ENCODE peak calls at places on chromosomes 2 and 18, in nine cellular contexts. One of them, this sample, is unnamed.

GRCh38 chr2:178271629-178272333 is 77.5 kb downstream of the OSBPL6 start:
- DNase-seq in brain microvascular endothelial cell: no peak
- DNase-seq in pancreas: no peak
- DNase-seq in testis: peak
- DNase-seq in tibial artery: peak
- DNase-seq in GM23338: no peak
- DNase-seq in activated B cell treated with CpG ODN at 0.5 μM for 24 hours: no peak
- DNase-seq in type B pancreatic cell: no peak
- DNase-seq in progenitor cell of endocrine pancreas: no peak
- DNase-seq in this sample: no peak

GRCh38 chr18:26482567-26482966 is 65.8 kb downstream of the KCTD1 start:
- DNase-seq in testis: no peak
- DNase-seq in activated B cell treated with CpG ODN at 0.5 μM for 24 hours: no peak
- DNase-seq in GM23338: peak
- DNase-seq in tibial artery: no peak
- DNase-seq in brain microvascular endothelial cell: no peak
- DNase-seq in pancreas: no peak
- DNase-seq in progenitor cell of endocrine pancreas: no peak
- DNase-seq in type B pancreatic cell: no peak
- DNase-seq in this sample: no peak

GRCh38 chr2:240637901-240638175 is 12.6 kb downstream of the GPR35 start:
- DNase-seq in testis: peak
- DNase-seq in activated B cell treated with CpG ODN at 0.5 μM for 24 hours: no peak
- DNase-seq in type B pancreatic cell: no peak
- DNase-seq in brain microvascular endothelial cell: no peak
- DNase-seq in GM23338: no peak
- DNase-seq in tibial artery: peak
- DNase-seq in progenitor cell of endocrine pancreas: no peak
- DNase-seq in pancreas: no peak
- DNase-seq in this sample: no peak

GRCh38 chr2:62705859-62706720 is 577 bp downstream of the EHBP1 start:
- DNase-seq in brain microvascular endothelial cell: peak
- DNase-seq in activated B cell treated with CpG ODN at 0.5 μM for 24 hours: no peak
- DNase-seq in type B pancreatic cell: peak
- DNase-seq in pancreas: peak
- DNase-seq in tibial artery: peak
- DNase-seq in GM23338: peak
- DNase-seq in progenitor cell of endocrine pancreas: peak
- DNase-seq in testis: peak
- DNase-seq in this sample: peak

GRCh38 chr2:227804970-227805369 is 8.7 kb upstream of the CCL20 start:
- DNase-seq in pancreas: no peak
- DNase-seq in testis: no peak
- DNase-seq in progenitor cell of endocrine pancreas: no peak
- DNase-seq in activated B cell treated with CpG ODN at 0.5 μM for 24 hours: no peak
- DNase-seq in type B pancreatic cell: no peak
- DNase-seq in GM23338: no peak
- DNase-seq in tibial artery: no peak
- DNase-seq in brain microvascular endothelial cell: no peak
- DNase-seq in this sample: no peak

GRCh38 chr18:23857756-23858155 is 156.8 kb upstream of the TTC39C start:
- DNase-seq in pancreas: no peak
- DNase-seq in type B pancreatic cell: no peak
- DNase-seq in progenitor cell of endocrine pancreas: no peak
- DNase-seq in tibial artery: no peak
- DNase-seq in activated B cell treated with CpG ODN at 0.5 μM for 24 hours: no peak
- DNase-seq in testis: no peak
- DNase-seq in brain microvascular endothelial cell: peak
- DNase-seq in GM23338: no peak
- DNase-seq in this sample: no peak

GRCh38 chr2:202376460-202377307 is 557 bp downstream of the BMPR2 start:
- DNase-seq in tibial artery: peak
- DNase-seq in type B pancreatic cell: no peak
- DNase-seq in progenitor cell of endocrine pancreas: peak
- DNase-seq in pancreas: peak
- DNase-seq in testis: peak
- DNase-seq in activated B cell treated with CpG ODN at 0.5 μM for 24 hours: no peak
- DNase-seq in GM23338: peak
- DNase-seq in brain microvascular endothelial cell: no peak
- DNase-seq in this sample: peak

GRCh38 chr2:142189506-142189905 is 58.7 kb upstream of the LRP1B start:
- DNase-seq in brain microvascular endothelial cell: no peak
- DNase-seq in GM23338: no peak
- DNase-seq in tibial artery: no peak
- DNase-seq in type B pancreatic cell: no peak
- DNase-seq in testis: no peak
- DNase-seq in activated B cell treated with CpG ODN at 0.5 μM for 24 hours: no peak
- DNase-seq in progenitor cell of endocrine pancreas: no peak
- DNase-seq in pancreas: no peak
- DNase-seq in this sample: no peak

GRCh38 chr2:232444409-232445148 is 11.4 kb upstream of the ALPI start:
- DNase-seq in brain microvascular endothelial cell: peak
- DNase-seq in activated B cell treated with CpG ODN at 0.5 μM for 24 hours: no peak
- DNase-seq in progenitor cell of endocrine pancreas: no peak
- DNase-seq in tibial artery: peak
- DNase-seq in pancreas: no peak
- DNase-seq in testis: peak
- DNase-seq in GM23338: peak
- DNase-seq in type B pancreatic cell: no peak
- DNase-seq in this sample: no peak

GRCh38 chr2:143525006-143525405 is 395.8 kb downstream of the ARHGAP15 start:
- DNase-seq in tibial artery: no peak
- DNase-seq in activated B cell treated with CpG ODN at 0.5 μM for 24 hours: no peak
- DNase-seq in progenitor cell of endocrine pancreas: no peak
- DNase-seq in pancreas: no peak
- DNase-seq in testis: no peak
- DNase-seq in type B pancreatic cell: no peak
- DNase-seq in brain microvascular endothelial cell: peak
- DNase-seq in GM23338: no peak
- DNase-seq in this sample: no peak

GRCh38 chr2:80256396-80257167 is 48.0 kb downstream of the LRRTM1 start:
- DNase-seq in type B pancreatic cell: no peak
- DNase-seq in pancreas: no peak
- DNase-seq in testis: peak
- DNase-seq in tibial artery: no peak
- DNase-seq in progenitor cell of endocrine pancreas: no peak
- DNase-seq in activated B cell treated with CpG ODN at 0.5 μM for 24 hours: no peak
- DNase-seq in GM23338: peak
- DNase-seq in brain microvascular endothelial cell: no peak
- DNase-seq in this sample: no peak

GRCh38 chr2:231907765-231908164 is 18.4 kb downstream of the NPPC start:
- DNase-seq in tibial artery: no peak
- DNase-seq in GM23338: no peak
- DNase-seq in progenitor cell of endocrine pancreas: no peak
- DNase-seq in activated B cell treated with CpG ODN at 0.5 μM for 24 hours: no peak
- DNase-seq in brain microvascular endothelial cell: no peak
- DNase-seq in testis: no peak
- DNase-seq in pancreas: no peak
- DNase-seq in type B pancreatic cell: no peak
- DNase-seq in this sample: no peak

GRCh38 chr2:108215794-108216211 is 24.0 kb upstream of the SULT1C3 start:
- DNase-seq in GM23338: peak
- DNase-seq in brain microvascular endothelial cell: peak
- DNase-seq in tibial artery: peak
- DNase-seq in pancreas: peak
- DNase-seq in testis: no peak
- DNase-seq in activated B cell treated with CpG ODN at 0.5 μM for 24 hours: no peak
- DNase-seq in type B pancreatic cell: no peak
- DNase-seq in progenitor cell of endocrine pancreas: no peak
- DNase-seq in this sample: no peak

GRCh38 chr18:12278153-12278764 is 24.1 kb downstream of the CIDEA start:
- DNase-seq in brain microvascular endothelial cell: no peak
- DNase-seq in GM23338: peak
- DNase-seq in type B pancreatic cell: no peak
- DNase-seq in tibial artery: no peak
- DNase-seq in pancreas: no peak
- DNase-seq in progenitor cell of endocrine pancreas: no peak
- DNase-seq in activated B cell treated with CpG ODN at 0.5 μM for 24 hours: no peak
- DNase-seq in testis: no peak
- DNase-seq in this sample: no peak

GRCh38 chr2:199606193-199606780 is 148.5 kb upstream of the SATB2 start:
- DNase-seq in GM23338: peak
- DNase-seq in progenitor cell of endocrine pancreas: no peak
- DNase-seq in pancreas: no peak
- DNase-seq in brain microvascular endothelial cell: no peak
- DNase-seq in tibial artery: no peak
- DNase-seq in type B pancreatic cell: no peak
- DNase-seq in testis: no peak
- DNase-seq in activated B cell treated with CpG ODN at 0.5 μM for 24 hours: no peak
- DNase-seq in this sample: no peak

GRCh38 chr2:199603748-199604291 is 146.1 kb upstream of the SATB2 start:
- DNase-seq in brain microvascular endothelial cell: no peak
- DNase-seq in type B pancreatic cell: peak
- DNase-seq in progenitor cell of endocrine pancreas: no peak
- DNase-seq in tibial artery: no peak
- DNase-seq in testis: no peak
- DNase-seq in activated B cell treated with CpG ODN at 0.5 μM for 24 hours: no peak
- DNase-seq in pancreas: no peak
- DNase-seq in GM23338: peak
- DNase-seq in this sample: no peak

GRCh38 chr2:199602896-199603482 is 145.2 kb upstream of the SATB2 start:
- DNase-seq in type B pancreatic cell: no peak
- DNase-seq in testis: no peak
- DNase-seq in brain microvascular endothelial cell: no peak
- DNase-seq in pancreas: no peak
- DNase-seq in GM23338: no peak
- DNase-seq in activated B cell treated with CpG ODN at 0.5 μM for 24 hours: no peak
- DNase-seq in progenitor cell of endocrine pancreas: no peak
- DNase-seq in tibial artery: no peak
- DNase-seq in this sample: no peak

GRCh38 chr2:199607914-199608313 is 150.2 kb upstream of the SATB2 start:
- DNase-seq in GM23338: no peak
- DNase-seq in testis: no peak
- DNase-seq in tibial artery: no peak
- DNase-seq in pancreas: no peak
- DNase-seq in activated B cell treated with CpG ODN at 0.5 μM for 24 hours: no peak
- DNase-seq in brain microvascular endothelial cell: no peak
- DNase-seq in type B pancreatic cell: no peak
- DNase-seq in progenitor cell of endocrine pancreas: no peak
- DNase-seq in this sample: no peak

GRCh38 chr2:199602271-199602895 is 144.6 kb upstream of the SATB2 start:
- DNase-seq in testis: peak
- DNase-seq in activated B cell treated with CpG ODN at 0.5 μM for 24 hours: no peak
- DNase-seq in type B pancreatic cell: no peak
- DNase-seq in pancreas: no peak
- DNase-seq in brain microvascular endothelial cell: no peak
- DNase-seq in GM23338: peak
- DNase-seq in progenitor cell of endocrine pancreas: no peak
- DNase-seq in tibial artery: no peak
- DNase-seq in this sample: no peak
- TF ChIP-seq CTCF in testis: no peak
- TF ChIP-seq CTCF in activated B cell treated with CpG ODN at 0.5 μM for 24 hours: no peak
- TF ChIP-seq CTCF in type B pancreatic cell: peak
- TF ChIP-seq CTCF in pancreas: no peak
- TF ChIP-seq CTCF in brain microvascular endothelial cell: peak
- TF ChIP-seq CTCF in GM23338: peak
- TF ChIP-seq CTCF in progenitor cell of endocrine pancreas: peak
- TF ChIP-seq CTCF in tibial artery: no peak
- TF ChIP-seq CTCF in this sample: no peak

GRCh38 chr2:127386764-127387654 is 766 bp downstream of the MAP3K2 start:
- DNase-seq in pancreas: peak
- DNase-seq in tibial artery: peak
- DNase-seq in type B pancreatic cell: peak
- DNase-seq in testis: peak
- DNase-seq in GM23338: peak
- DNase-seq in activated B cell treated with CpG ODN at 0.5 μM for 24 hours: peak
- DNase-seq in progenitor cell of endocrine pancreas: peak
- DNase-seq in brain microvascular endothelial cell: peak
- DNase-seq in this sample: peak
- TF ChIP-seq CTCF in pancreas: no peak
- TF ChIP-seq CTCF in tibial artery: no peak
- TF ChIP-seq CTCF in type B pancreatic cell: no peak
- TF ChIP-seq CTCF in testis: no peak
- TF ChIP-seq CTCF in GM23338: no peak
- TF ChIP-seq CTCF in activated B cell treated with CpG ODN at 0.5 μM for 24 hours: no peak
- TF ChIP-seq CTCF in progenitor cell of endocrine pancreas: no peak
- TF ChIP-seq CTCF in brain microvascular endothelial cell: no peak
- TF ChIP-seq CTCF in this sample: no peak

DNA sequence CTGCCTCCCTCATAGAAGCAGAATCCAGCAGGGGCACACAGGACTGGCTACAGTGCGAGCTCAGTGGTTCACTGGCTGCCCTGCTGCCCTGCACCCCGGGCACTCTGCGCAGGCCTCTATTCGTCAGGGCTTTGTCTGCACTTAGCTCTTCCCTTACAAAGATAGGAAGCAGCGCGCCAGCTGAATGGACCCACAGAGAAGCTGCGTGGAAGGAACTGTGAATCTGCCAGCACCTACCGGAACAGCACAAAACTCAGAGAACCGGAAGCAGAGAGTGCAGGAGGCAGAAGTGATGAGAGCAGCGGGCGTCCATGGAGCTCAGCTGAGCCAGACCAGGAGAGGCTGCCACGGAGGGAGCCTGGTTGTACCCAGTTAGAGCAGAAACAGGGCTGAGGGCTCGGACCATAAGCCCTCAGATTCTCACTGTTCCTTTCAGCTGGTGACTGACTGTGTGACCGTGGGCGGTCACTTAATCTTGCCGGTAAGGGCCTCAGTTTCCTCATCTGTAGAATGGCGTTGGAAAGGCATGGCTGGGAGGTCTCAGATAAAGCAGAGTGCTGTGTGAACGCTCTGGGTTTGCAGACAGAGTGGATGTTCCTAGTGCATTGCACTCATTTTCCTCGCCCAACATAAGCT is 23.1 kb upstream of the SLC66A3 start:
- DNase-seq in activated B cell treated with CpG ODN at 0.5 μM for 24 hours: no peak
- DNase-seq in tibial artery: no peak
- DNase-seq in testis: no peak
- DNase-seq in type B pancreatic cell: no peak
- DNase-seq in progenitor cell of endocrine pancreas: no peak
- DNase-seq in pancreas: no peak
- DNase-seq in brain microvascular endothelial cell: no peak
- DNase-seq in GM23338: no peak
- DNase-seq in this sample: no peak
- TF ChIP-seq CTCF in activated B cell treated with CpG ODN at 0.5 μM for 24 hours: no peak
- TF ChIP-seq CTCF in tibial artery: no peak
- TF ChIP-seq CTCF in testis: no peak
- TF ChIP-seq CTCF in type B pancreatic cell: no peak
- TF ChIP-seq CTCF in progenitor cell of endocrine pancreas: no peak
- TF ChIP-seq CTCF in pancreas: no peak
- TF ChIP-seq CTCF in brain microvascular endothelial cell: no peak
- TF ChIP-seq CTCF in GM23338: no peak
- TF ChIP-seq CTCF in this sample: no peak

DNA sequence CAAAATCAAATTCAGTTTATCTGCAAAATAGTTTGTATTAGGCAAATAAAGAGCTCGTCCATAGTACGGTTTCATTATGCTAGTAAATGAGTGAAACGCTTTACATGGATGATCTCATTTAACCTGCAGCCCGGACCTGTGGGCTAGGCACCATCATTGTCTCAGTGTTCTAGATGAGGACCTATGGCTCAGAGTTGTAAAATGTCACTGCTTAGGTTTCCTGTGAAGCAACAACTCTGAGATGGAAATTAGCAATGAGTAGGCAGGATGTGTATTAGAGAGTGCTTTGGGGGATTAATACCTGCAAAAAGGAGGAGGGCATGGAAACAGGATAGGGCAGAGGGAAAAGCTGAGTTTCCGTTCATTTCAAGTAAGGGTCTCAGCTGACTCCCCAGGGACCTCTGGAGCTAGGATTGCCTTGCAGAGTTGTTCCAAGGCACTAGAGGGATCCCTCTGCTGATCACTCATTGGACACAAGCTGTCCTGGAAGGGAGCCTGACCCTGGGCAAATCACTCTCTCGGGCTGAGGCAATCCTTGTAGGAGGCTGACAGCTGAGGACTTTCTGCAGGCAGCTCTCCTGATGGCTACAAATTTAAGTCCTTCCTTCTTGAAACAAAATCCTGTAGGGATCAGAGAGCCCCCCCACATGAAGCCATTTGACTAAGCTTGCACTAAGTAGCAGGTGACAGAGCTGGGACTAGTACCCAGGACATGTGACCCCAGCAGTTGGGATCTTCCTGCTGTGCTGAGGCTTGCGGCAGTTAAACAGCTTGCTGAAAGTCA is 58.8 kb upstream of the SIX2 start:
- DNase-seq in testis: no peak
- DNase-seq in activated B cell treated with CpG ODN at 0.5 μM for 24 hours: no peak
- DNase-seq in pancreas: no peak
- DNase-seq in GM23338: peak
- DNase-seq in brain microvascular endothelial cell: no peak
- DNase-seq in tibial artery: no peak
- DNase-seq in progenitor cell of endocrine pancreas: no peak
- DNase-seq in type B pancreatic cell: no peak
- DNase-seq in this sample: no peak
- TF ChIP-seq CTCF in testis: no peak
- TF ChIP-seq CTCF in activated B cell treated with CpG ODN at 0.5 μM for 24 hours: no peak
- TF ChIP-seq CTCF in pancreas: no peak
- TF ChIP-seq CTCF in GM23338: peak
- TF ChIP-seq CTCF in brain microvascular endothelial cell: peak
- TF ChIP-seq CTCF in tibial artery: no peak
- TF ChIP-seq CTCF in progenitor cell of endocrine pancreas: no peak
- TF ChIP-seq CTCF in type B pancreatic cell: no peak
- TF ChIP-seq CTCF in this sample: no peak

This sample was measured in mesothelial cell of epicardium.